ENCODE peak calls at places on chromosomes 5 and 9, in four cellular contexts. H, O, B and D are unnamed samples.

GRCh38 chr9:31837211-31837610 is 547.2 kb upstream of the ACO1 start:
- DNase-seq in B (no peak), H (no peak), O (no peak), D (no peak)

GRCh38 chr5:43941806-43942205 is 338.8 kb downstream of the NNT start:
- DNase-seq in O (no peak), B (no peak), H (no peak), D (no peak)

GRCh38 chr9:120032639-120033038 is 547.3 kb downstream of the CDK5RAP2 start:
- DNase-seq in H (no peak), B (no peak), O (no peak), D (no peak)

GRCh38 chr9:105713260-105713938 is 19.1 kb downstream of the TMEM38B start:
- DNase-seq in H (no peak), O (no peak), B (no peak), D (no peak)

GRCh38 chr5:176994460-176995121 is 12.0 kb downstream of the UIMC1 start:
- DNase-seq in O (peak), H (no peak), B (peak), D (no peak)

GRCh38 chr5:179783128-179783527 is 10.7 kb upstream of the LTC4S start:
- DNase-seq in O (no peak), H (no peak), B (peak), D (no peak)

GRCh38 chr5:17118631-17119030 is 98.8 kb upstream of the BASP1 start:
- DNase-seq in B (no peak), H (peak), O (no peak), D (no peak)

GRCh38 chr9:18824095-18824666 is 208.8 kb downstream of the SAXO1 start:
- DNase-seq in B (no peak), O (no peak), H (no peak), D (no peak)

GRCh38 chr9:96818535-96818934 is 35.8 kb downstream of the ZNF782 start:
- DNase-seq in H (no peak), O (no peak), B (no peak), D (no peak)

GRCh38 chr5:54601832-54602231 is 84.3 kb downstream of the SNX18 start:
- DNase-seq in O (no peak), H (no peak), B (no peak), D (no peak)

GRCh38 chr5:31854181-31854624 is 215.3 kb downstream of the PDZD2 start:
- DNase-seq in H (no peak), B (no peak), O (peak), D (peak)

GRCh38 chr5:58912102-58912501 is 329.2 kb downstream of the RAB3C start:
- DNase-seq in H (no peak), O (no peak), B (no peak), D (no peak)

GRCh38 chr5:163248856-163249255 is 188.5 kb upstream of the CCNG1 start:
- DNase-seq in O (no peak), B (no peak), H (no peak), D (no peak)

GRCh38 chr5:39209924-39210323 is 9.4 kb downstream of the FYB1 start:
- DNase-seq in B (peak), H (no peak), O (no peak), D (peak)
- TF ChIP-seq CTCF in B (no peak), H (no peak), O (no peak), D (no peak)

DNA sequence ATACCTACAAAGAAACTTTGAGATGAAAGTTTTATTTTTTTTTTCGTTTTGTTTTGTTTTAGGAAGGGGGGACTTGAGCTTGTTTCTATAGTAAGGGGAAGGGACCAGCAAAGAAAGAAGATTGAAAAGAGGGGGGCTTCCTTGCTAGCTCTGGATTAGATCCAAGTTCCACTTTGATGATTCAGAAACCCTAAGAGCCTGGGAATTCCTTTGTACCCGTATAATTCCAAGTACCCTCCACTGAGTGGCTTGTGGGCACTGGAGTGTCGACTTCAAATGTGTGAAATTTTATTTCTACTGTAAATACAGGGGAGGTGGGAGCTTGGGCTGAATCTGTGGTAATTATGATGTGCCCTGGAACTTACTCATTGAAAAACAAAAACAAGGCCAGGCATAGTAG is 10.9 kb downstream of the MAMDC2 start:
- DNase-seq in H (no peak), B (no peak), O (no peak), D (no peak)
- H3K27ac ChIP-seq in H (no peak), B (peak), O (no peak), D (no peak)

GRCh38 chr9:136143215-136144001 is 24.7 kb upstream of the TMEM250 start:
- DNase-seq in O (no peak), B (no peak), H (no peak), D (no peak)
- TF ChIP-seq CTCF in O (peak), B (no peak), H (no peak), D (peak)

GRCh38 chr9:129945314-129945713 is 97.7 kb downstream of the FNBP1 start:
- DNase-seq in O (no peak), B (no peak), H (no peak), D (no peak)
- H3K27ac ChIP-seq in O (peak), B (peak), H (peak), D (no peak)

GRCh38 chr9:14967450-14968321 is 57.5 kb upstream of the FREM1 start:
- DNase-seq in H (no peak), B (no peak), O (no peak), D (no peak)
- TF ChIP-seq CTCF in H (no peak), B (no peak), O (no peak), D (no peak)

GRCh38 chr5:127961006-127961763 is 122.4 kb upstream of the SLC12A2 start:
- DNase-seq in O (no peak), B (no peak), H (no peak), D (no peak)

GRCh38 chr5:127961764-127962148 is 121.8 kb upstream of the SLC12A2 start:
- DNase-seq in H (no peak), B (no peak), O (no peak), D (no peak)

GRCh38 chr5:127958421-127959011 is 125.0 kb upstream of the SLC12A2 start:
- DNase-seq in B (no peak), O (no peak), H (no peak), D (no peak)

GRCh38 chr5:127959152-127959764 is 124.3 kb upstream of the SLC12A2 start:
- DNase-seq in O (peak), H (peak), B (no peak), D (peak)

DNA sequence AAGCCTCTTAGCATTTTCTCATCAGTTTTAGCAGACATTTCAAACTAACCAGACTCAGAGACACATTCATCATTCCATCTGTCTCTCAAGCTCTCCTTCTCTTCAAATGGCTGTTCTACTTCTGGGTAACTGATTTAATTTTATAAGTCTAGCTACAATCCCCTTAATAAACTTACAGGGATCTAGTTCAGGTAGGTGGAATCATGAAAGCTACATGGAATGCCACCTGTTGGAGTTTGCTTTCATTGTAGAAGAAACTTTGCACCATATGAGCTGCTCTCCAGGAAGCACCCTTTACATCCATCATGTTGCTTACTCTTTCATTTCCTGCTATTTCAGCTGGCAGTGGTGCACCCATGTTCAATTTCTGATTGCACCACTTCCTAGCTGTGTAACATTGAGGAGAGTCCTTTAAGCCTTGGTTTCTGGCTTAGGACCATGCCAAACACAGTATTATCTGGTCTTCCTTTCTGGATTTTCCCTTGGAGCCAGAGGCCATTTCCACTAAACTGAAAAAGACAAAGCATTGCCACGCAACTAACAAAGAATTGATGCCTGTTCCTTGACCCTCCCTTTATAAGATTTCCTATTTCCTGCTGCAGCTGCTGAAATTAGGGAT is 123.3 kb upstream of the SLC12A2 start:
- DNase-seq in O (no peak), B (no peak), H (no peak), D (no peak)
- H3K27ac ChIP-seq in O (no peak), B (peak), H (peak), D (no peak)

GRCh38 chr9:81408951-81409350 is 280.4 kb downstream of the TLE1 start:
- DNase-seq in H (no peak), B (no peak), O (no peak), D (no peak)

GRCh38 chr9:81410201-81410600 is 279.1 kb downstream of the TLE1 start:
- DNase-seq in O (no peak), H (no peak), B (no peak), D (no peak)

DNA sequence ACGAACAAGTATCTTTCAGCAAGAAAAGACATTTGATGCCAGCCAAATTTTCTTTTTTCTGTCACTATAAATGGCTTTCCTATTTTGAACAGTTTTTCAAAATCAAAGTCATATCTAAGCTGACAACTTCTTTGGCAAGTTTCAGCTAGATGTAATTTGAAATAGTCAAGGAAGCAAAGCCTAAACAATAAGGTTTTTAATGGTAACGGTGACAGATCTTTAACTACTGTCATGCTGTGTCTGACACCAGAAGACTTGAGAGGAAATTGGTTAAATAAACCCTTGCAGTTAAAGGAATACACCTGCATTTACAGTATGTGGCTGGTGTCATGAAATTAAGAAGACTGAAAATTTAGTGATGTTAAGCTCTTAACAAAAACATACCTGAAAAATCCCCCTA is 284.1 kb downstream of the TLE1 start:
- DNase-seq in B (no peak), H (no peak), O (no peak), D (no peak)
- TF ChIP-seq CTCF in B (no peak), H (no peak), O (no peak), D (no peak)

DNA sequence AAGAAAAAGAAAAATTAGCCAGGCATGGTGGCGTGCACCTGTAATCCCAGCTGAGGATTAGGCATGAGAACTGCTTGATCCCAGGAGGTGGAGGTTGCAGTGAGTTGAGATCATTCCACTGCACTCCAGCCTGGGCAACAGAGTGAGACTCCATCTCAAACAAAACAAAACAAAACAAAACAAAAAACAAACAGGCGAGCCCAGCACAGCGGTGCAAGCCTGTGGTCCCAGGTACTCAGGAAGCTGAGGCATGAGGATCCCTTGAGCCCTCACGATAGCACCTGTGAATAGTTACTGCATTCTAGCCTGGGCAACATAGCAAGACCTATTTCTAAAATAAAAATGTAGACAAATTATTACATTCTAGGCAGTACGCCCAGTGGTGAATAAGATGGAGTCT is 3.5 kb upstream of the GAPVD1 start:
- DNase-seq in H (no peak), O (no peak), B (no peak), D (no peak)
- H3K27ac ChIP-seq in H (no peak), O (no peak), B (peak), D (no peak)